ENCODE peak calls at places on chromosomes 6 and 20, in seven cellular contexts. One of them, this sample, is unnamed. For H3K36me3 and H3K4me1, the result is how much of the 10 kb centered on the place peaks cover.

GRCh38 chr6:95576621-95577316 is 566 bp upstream of the MANEA start:
- DNase-seq in transverse colon: no peak
- DNase-seq in fibroblast of lung: peak
- DNase-seq in effector memory CD4-positive, alpha-beta T cell: no peak
- DNase-seq in OCI-LY7: peak
- DNase-seq in left ventricle myocardium inferior: no peak
- DNase-seq in GM23248: peak
- DNase-seq in this sample: no peak

GRCh38 chr6:111731404-111732195 is 125.9 kb upstream of the TRAF3IP2 start:
- DNase-seq in transverse colon: no peak
- DNase-seq in fibroblast of lung: peak
- DNase-seq in effector memory CD4-positive, alpha-beta T cell: no peak
- DNase-seq in OCI-LY7: no peak
- DNase-seq in left ventricle myocardium inferior: no peak
- DNase-seq in GM23248: no peak
- DNase-seq in this sample: no peak

GRCh38 chr20:22456109-22456508 is 128.3 kb downstream of the FOXA2 start:
- DNase-seq in transverse colon: no peak
- DNase-seq in fibroblast of lung: no peak
- DNase-seq in effector memory CD4-positive, alpha-beta T cell: no peak
- DNase-seq in OCI-LY7: no peak
- DNase-seq in left ventricle myocardium inferior: no peak
- DNase-seq in GM23248: no peak
- DNase-seq in this sample: no peak

GRCh38 chr6:121748376-121748775 is 312.9 kb downstream of the GJA1 start:
- DNase-seq in transverse colon: no peak
- DNase-seq in fibroblast of lung: peak
- DNase-seq in effector memory CD4-positive, alpha-beta T cell: no peak
- DNase-seq in OCI-LY7: no peak
- DNase-seq in left ventricle myocardium inferior: no peak
- DNase-seq in GM23248: peak
- DNase-seq in this sample: no peak

GRCh38 chr20:17431621-17432364 is 99.4 kb downstream of the BFSP1 start:
- DNase-seq in transverse colon: peak
- DNase-seq in fibroblast of lung: peak
- DNase-seq in effector memory CD4-positive, alpha-beta T cell: no peak
- DNase-seq in OCI-LY7: peak
- DNase-seq in left ventricle myocardium inferior: peak
- DNase-seq in GM23248: peak
- DNase-seq in this sample: peak

GRCh38 chr20:24402234-24402633 is 67.2 kb upstream of the SYNDIG1 start:
- DNase-seq in transverse colon: no peak
- DNase-seq in fibroblast of lung: no peak
- DNase-seq in effector memory CD4-positive, alpha-beta T cell: no peak
- DNase-seq in OCI-LY7: no peak
- DNase-seq in left ventricle myocardium inferior: no peak
- DNase-seq in GM23248: no peak
- DNase-seq in this sample: no peak

GRCh38 chr20:46967647-46968046 is 73.0 kb downstream of the EYA2 start:
- DNase-seq in transverse colon: no peak
- DNase-seq in fibroblast of lung: no peak
- DNase-seq in effector memory CD4-positive, alpha-beta T cell: no peak
- DNase-seq in OCI-LY7: no peak
- DNase-seq in left ventricle myocardium inferior: no peak
- DNase-seq in GM23248: no peak
- DNase-seq in this sample: no peak

GRCh38 chr6:38773338-38773737 is 58.2 kb downstream of the DNAH8 start:
- DNase-seq in transverse colon: peak
- DNase-seq in fibroblast of lung: no peak
- DNase-seq in effector memory CD4-positive, alpha-beta T cell: no peak
- DNase-seq in OCI-LY7: peak
- DNase-seq in left ventricle myocardium inferior: no peak
- DNase-seq in GM23248: no peak
- DNase-seq in this sample: no peak

GRCh38 chr6:79077680-79078056 is 386 bp downstream of the PHIP start:
- DNase-seq in transverse colon: peak
- DNase-seq in fibroblast of lung: no peak
- DNase-seq in effector memory CD4-positive, alpha-beta T cell: no peak
- DNase-seq in OCI-LY7: peak
- DNase-seq in left ventricle myocardium inferior: no peak
- DNase-seq in GM23248: peak
- DNase-seq in this sample: no peak

GRCh38 chr6:44255848-44256247 is 1.5 kb downstream of the SLC35B2 start:
- DNase-seq in transverse colon: no peak
- DNase-seq in fibroblast of lung: no peak
- DNase-seq in effector memory CD4-positive, alpha-beta T cell: no peak
- DNase-seq in OCI-LY7: peak
- DNase-seq in left ventricle myocardium inferior: no peak
- DNase-seq in GM23248: no peak
- DNase-seq in this sample: no peak

GRCh38 chr6:39003072-39003471 is 45.5 kb upstream of the GLP1R start:
- DNase-seq in transverse colon: no peak
- DNase-seq in fibroblast of lung: no peak
- DNase-seq in effector memory CD4-positive, alpha-beta T cell: no peak
- DNase-seq in OCI-LY7: no peak
- DNase-seq in left ventricle myocardium inferior: no peak
- DNase-seq in GM23248: no peak
- DNase-seq in this sample: no peak

GRCh38 chr6:34489229-34489805 is 23.4 kb downstream of the PACSIN1 start:
- DNase-seq in transverse colon: no peak
- DNase-seq in fibroblast of lung: peak
- DNase-seq in effector memory CD4-positive, alpha-beta T cell: no peak
- DNase-seq in OCI-LY7: no peak
- DNase-seq in left ventricle myocardium inferior: no peak
- DNase-seq in GM23248: no peak
- DNase-seq in this sample: no peak

GRCh38 chr20:45993197-45993951 is 15.3 kb upstream of the MMP9 start:
- DNase-seq in transverse colon: peak
- DNase-seq in fibroblast of lung: peak
- DNase-seq in effector memory CD4-positive, alpha-beta T cell: no peak
- DNase-seq in OCI-LY7: no peak
- DNase-seq in left ventricle myocardium inferior: no peak
- DNase-seq in GM23248: peak
- DNase-seq in this sample: no peak

GRCh38 chr6:101650402-101651100 is 257.0 kb downstream of the GRIK2 start:
- DNase-seq in transverse colon: no peak
- DNase-seq in fibroblast of lung: no peak
- DNase-seq in effector memory CD4-positive, alpha-beta T cell: no peak
- DNase-seq in OCI-LY7: no peak
- DNase-seq in left ventricle myocardium inferior: no peak
- DNase-seq in GM23248: no peak
- DNase-seq in this sample: no peak

GRCh38 chr6:158775832-158776231 is 43.3 kb downstream of the EZR start:
- DNase-seq in transverse colon: no peak
- DNase-seq in fibroblast of lung: no peak
- DNase-seq in effector memory CD4-positive, alpha-beta T cell: no peak
- DNase-seq in OCI-LY7: no peak
- DNase-seq in left ventricle myocardium inferior: no peak
- DNase-seq in GM23248: no peak
- DNase-seq in this sample: no peak

GRCh38 chr20:32971703-32972161 is 32.5 kb downstream of the SUN5 start:
- DNase-seq in transverse colon: no peak
- DNase-seq in fibroblast of lung: no peak
- DNase-seq in effector memory CD4-positive, alpha-beta T cell: peak
- DNase-seq in OCI-LY7: peak
- DNase-seq in left ventricle myocardium inferior: no peak
- DNase-seq in GM23248: no peak
- DNase-seq in this sample: no peak

GRCh38 chr20:41079066-41079465 is 50.4 kb downstream of the TOP1 start:
- DNase-seq in transverse colon: no peak
- DNase-seq in fibroblast of lung: no peak
- DNase-seq in effector memory CD4-positive, alpha-beta T cell: no peak
- DNase-seq in OCI-LY7: no peak
- DNase-seq in left ventricle myocardium inferior: no peak
- DNase-seq in GM23248: no peak
- DNase-seq in this sample: no peak

GRCh38 chr20:41074441-41074840 is 45.8 kb downstream of the TOP1 start:
- DNase-seq in transverse colon: no peak
- DNase-seq in fibroblast of lung: no peak
- DNase-seq in effector memory CD4-positive, alpha-beta T cell: no peak
- DNase-seq in OCI-LY7: no peak
- DNase-seq in left ventricle myocardium inferior: no peak
- DNase-seq in GM23248: no peak
- DNase-seq in this sample: no peak

GRCh38 chr20:41078329-41078728 is 49.7 kb downstream of the TOP1 start:
- DNase-seq in transverse colon: no peak
- DNase-seq in fibroblast of lung: peak
- DNase-seq in effector memory CD4-positive, alpha-beta T cell: no peak
- DNase-seq in OCI-LY7: peak
- DNase-seq in left ventricle myocardium inferior: no peak
- DNase-seq in GM23248: peak
- DNase-seq in this sample: no peak

GRCh38 chr20:41072919-41073318 is 44.3 kb downstream of the TOP1 start:
- DNase-seq in transverse colon: no peak
- DNase-seq in fibroblast of lung: no peak
- DNase-seq in effector memory CD4-positive, alpha-beta T cell: no peak
- DNase-seq in OCI-LY7: no peak
- DNase-seq in left ventricle myocardium inferior: no peak
- DNase-seq in GM23248: no peak
- DNase-seq in this sample: no peak

DNA sequence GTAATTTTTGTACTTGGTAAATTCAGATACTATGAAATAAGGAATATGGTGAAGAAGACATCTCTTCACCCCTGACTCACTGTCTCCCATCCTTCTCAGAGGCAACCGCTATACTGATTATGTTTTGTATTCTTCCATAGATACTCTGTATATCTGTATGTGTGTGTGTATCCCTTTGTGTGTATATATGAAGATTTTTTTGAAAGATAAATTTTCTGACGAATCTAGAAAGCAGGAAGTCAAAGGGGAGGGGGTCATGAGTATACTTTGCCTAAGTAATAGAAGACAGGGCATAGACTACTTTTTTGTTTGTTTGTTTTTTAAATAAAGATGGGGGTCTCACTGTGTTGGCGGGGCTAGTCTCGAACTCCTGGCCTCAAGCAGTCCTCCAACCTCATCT is 48.2 kb downstream of the TOP1 start:
- DNase-seq in transverse colon: no peak
- DNase-seq in fibroblast of lung: no peak
- DNase-seq in effector memory CD4-positive, alpha-beta T cell: no peak
- DNase-seq in OCI-LY7: no peak
- DNase-seq in left ventricle myocardium inferior: no peak
- DNase-seq in GM23248: no peak
- DNase-seq in this sample: no peak
- H3K36me3 ChIP-seq in transverse colon: under half
- H3K36me3 ChIP-seq in fibroblast of lung: under half
- H3K36me3 ChIP-seq in effector memory CD4-positive, alpha-beta T cell: under half
- H3K36me3 ChIP-seq in OCI-LY7: half or more
- H3K36me3 ChIP-seq in left ventricle myocardium inferior: under half
- H3K36me3 ChIP-seq in GM23248: under half
- H3K36me3 ChIP-seq in this sample: under half

GRCh38 chr6:152976749-152977148 is 6.1 kb downstream of the FBXO5 start:
- DNase-seq in transverse colon: no peak
- DNase-seq in fibroblast of lung: no peak
- DNase-seq in effector memory CD4-positive, alpha-beta T cell: no peak
- DNase-seq in OCI-LY7: no peak
- DNase-seq in left ventricle myocardium inferior: no peak
- DNase-seq in GM23248: no peak
- DNase-seq in this sample: no peak
- H3K4me1 ChIP-seq in transverse colon: under half
- H3K4me1 ChIP-seq in fibroblast of lung: under half
- H3K4me1 ChIP-seq in effector memory CD4-positive, alpha-beta T cell: under half
- H3K4me1 ChIP-seq in OCI-LY7: half or more
- H3K4me1 ChIP-seq in left ventricle myocardium inferior: under half
- H3K4me1 ChIP-seq in GM23248: under half
- H3K4me1 ChIP-seq in this sample: under half

GRCh38 chr20:30503992-30504570 is 753.4 kb upstream of the DEFB115 start:
- DNase-seq in transverse colon: no peak
- DNase-seq in fibroblast of lung: no peak
- DNase-seq in effector memory CD4-positive, alpha-beta T cell: no peak
- DNase-seq in OCI-LY7: no peak
- DNase-seq in left ventricle myocardium inferior: no peak
- DNase-seq in GM23248: no peak
- DNase-seq in this sample: no peak
- H3K4me3 ChIP-seq in transverse colon: no peak
- H3K4me3 ChIP-seq in fibroblast of lung: no peak
- H3K4me3 ChIP-seq in effector memory CD4-positive, alpha-beta T cell: no peak
- H3K4me3 ChIP-seq in OCI-LY7: no peak
- H3K4me3 ChIP-seq in left ventricle myocardium inferior: no peak
- H3K4me3 ChIP-seq in GM23248: no peak
- H3K4me3 ChIP-seq in this sample: no peak

GRCh38 chr20:62004614-62005013 is 61.1 kb downstream of the TAF4 start:
- DNase-seq in transverse colon: no peak
- DNase-seq in fibroblast of lung: no peak
- DNase-seq in effector memory CD4-positive, alpha-beta T cell: no peak
- DNase-seq in OCI-LY7: no peak
- DNase-seq in left ventricle myocardium inferior: no peak
- DNase-seq in GM23248: no peak
- DNase-seq in this sample: no peak

GRCh38 chr20:62001178-62001715 is 64.4 kb downstream of the TAF4 start:
- DNase-seq in transverse colon: no peak
- DNase-seq in fibroblast of lung: no peak
- DNase-seq in effector memory CD4-positive, alpha-beta T cell: no peak
- DNase-seq in OCI-LY7: no peak
- DNase-seq in left ventricle myocardium inferior: no peak
- DNase-seq in GM23248: no peak
- DNase-seq in this sample: no peak

GRCh38 chr20:62006482-62006881 is 59.2 kb downstream of the TAF4 start:
- DNase-seq in transverse colon: no peak
- DNase-seq in fibroblast of lung: no peak
- DNase-seq in effector memory CD4-positive, alpha-beta T cell: no peak
- DNase-seq in OCI-LY7: no peak
- DNase-seq in left ventricle myocardium inferior: no peak
- DNase-seq in GM23248: no peak
- DNase-seq in this sample: no peak

GRCh38 chr20:62002882-62003480 is 62.7 kb downstream of the TAF4 start:
- DNase-seq in transverse colon: no peak
- DNase-seq in fibroblast of lung: no peak
- DNase-seq in effector memory CD4-positive, alpha-beta T cell: no peak
- DNase-seq in OCI-LY7: no peak
- DNase-seq in left ventricle myocardium inferior: no peak
- DNase-seq in GM23248: no peak
- DNase-seq in this sample: no peak

DNA sequence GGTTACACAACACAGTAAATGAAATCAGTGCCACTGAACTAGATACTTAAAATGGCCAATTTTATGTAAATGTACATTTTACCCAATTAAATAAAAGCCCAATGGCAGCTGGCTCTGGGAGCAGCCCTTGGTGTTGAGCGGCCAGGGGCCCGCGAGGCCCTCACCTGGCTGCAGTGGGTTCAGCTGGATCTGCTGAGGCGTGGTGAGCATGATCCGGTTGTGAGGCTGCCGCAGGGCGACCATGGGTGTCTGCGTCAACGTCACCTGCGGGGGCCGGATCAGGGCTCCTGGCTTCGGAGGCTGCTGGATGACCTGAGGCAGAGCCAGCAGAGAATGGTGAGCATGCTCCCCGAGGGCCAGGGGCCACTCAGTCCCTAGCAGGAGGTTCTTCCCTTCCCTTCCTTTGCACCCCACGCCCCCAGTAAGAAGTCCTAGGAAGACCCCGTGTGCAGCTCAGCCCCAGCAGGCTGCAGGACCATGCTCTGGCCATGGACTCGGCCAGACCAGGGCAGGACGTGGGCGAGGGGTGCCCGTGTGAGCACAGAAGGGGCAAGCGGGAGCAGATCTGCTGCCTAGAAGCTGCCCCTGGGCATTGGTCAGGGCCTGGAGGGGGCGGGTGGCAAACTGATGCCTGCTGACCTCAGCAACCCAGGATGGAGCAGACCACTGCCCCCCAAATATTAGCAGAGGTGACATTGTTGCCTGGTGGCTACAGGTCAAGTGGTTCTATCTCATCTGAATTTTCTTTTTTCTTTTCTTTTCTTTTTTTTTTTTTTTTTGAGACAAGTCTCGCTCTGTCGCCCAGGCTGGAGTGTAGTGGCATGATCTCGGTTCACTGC is 61.9 kb downstream of the TAF4 start:
- DNase-seq in transverse colon: no peak
- DNase-seq in fibroblast of lung: no peak
- DNase-seq in effector memory CD4-positive, alpha-beta T cell: no peak
- DNase-seq in OCI-LY7: peak
- DNase-seq in left ventricle myocardium inferior: no peak
- DNase-seq in GM23248: no peak
- DNase-seq in this sample: no peak
- H3K36me3 ChIP-seq in transverse colon: under half
- H3K36me3 ChIP-seq in fibroblast of lung: under half
- H3K36me3 ChIP-seq in effector memory CD4-positive, alpha-beta T cell: half or more
- H3K36me3 ChIP-seq in OCI-LY7: half or more
- H3K36me3 ChIP-seq in left ventricle myocardium inferior: half or more
- H3K36me3 ChIP-seq in GM23248: under half
- H3K36me3 ChIP-seq in this sample: under half